ENCODE peak calls at places on chromosomes 16 and 17, in nine cellular contexts. One of them, this sample, is unnamed.

GRCh38 chr17:81813861-81814683 is 10.1 kb downstream of the GCGR start:
- DNase-seq in transverse colon: no peak
- DNase-seq in HepG2: no peak
- DNase-seq in upper lobe of left lung: peak; percentile 70
- DNase-seq in A549: no peak
- DNase-seq in breast epithelium: no peak
- DNase-seq in prostate gland: no peak
- DNase-seq in stomach: no peak
- DNase-seq in ovary: no peak
- DNase-seq in this sample: no peak

GRCh38 chr16:7335991-7336634 is 3.5 kb downstream of the RBFOX1 start:
- DNase-seq in transverse colon: no peak
- DNase-seq in HepG2: no peak
- DNase-seq in upper lobe of left lung: no peak
- DNase-seq in A549: no peak
- DNase-seq in breast epithelium: no peak
- DNase-seq in prostate gland: no peak
- DNase-seq in stomach: no peak
- DNase-seq in ovary: no peak
- DNase-seq in this sample: peak; percentile 72

GRCh38 chr17:15896277-15896676 is 48.7 kb upstream of the ADORA2B start:
- DNase-seq in transverse colon: no peak
- DNase-seq in HepG2: no peak
- DNase-seq in upper lobe of left lung: no peak
- DNase-seq in A549: no peak
- DNase-seq in breast epithelium: no peak
- DNase-seq in prostate gland: no peak
- DNase-seq in stomach: no peak
- DNase-seq in ovary: no peak
- DNase-seq in this sample: no peak

GRCh38 chr16:75256871-75257343 is 5.5 kb upstream of the BCAR1 start:
- DNase-seq in transverse colon: peak; percentile 46
- DNase-seq in HepG2: no peak
- DNase-seq in upper lobe of left lung: no peak
- DNase-seq in A549: no peak
- DNase-seq in breast epithelium: no peak
- DNase-seq in prostate gland: no peak
- DNase-seq in stomach: peak; percentile 32
- DNase-seq in ovary: no peak
- DNase-seq in this sample: no peak

GRCh38 chr17:78276499-78276898 is 45.1 kb downstream of the TMEM235 start:
- DNase-seq in transverse colon: peak; percentile 46
- DNase-seq in HepG2: no peak
- DNase-seq in upper lobe of left lung: no peak
- DNase-seq in A549: no peak
- DNase-seq in breast epithelium: no peak
- DNase-seq in prostate gland: no peak
- DNase-seq in stomach: no peak
- DNase-seq in ovary: no peak
- DNase-seq in this sample: no peak

GRCh38 chr17:83176272-83176955 is 97.0 kb downstream of the METRNL start:
- DNase-seq in transverse colon: no peak
- DNase-seq in HepG2: no peak
- DNase-seq in upper lobe of left lung: no peak
- DNase-seq in A549: no peak
- DNase-seq in breast epithelium: peak; percentile 47
- DNase-seq in prostate gland: no peak
- DNase-seq in stomach: no peak
- DNase-seq in ovary: no peak
- DNase-seq in this sample: no peak

GRCh38 chr16:21590287-21590686 is 9.1 kb upstream of the METTL9 start:
- DNase-seq in transverse colon: no peak
- DNase-seq in HepG2: no peak
- DNase-seq in upper lobe of left lung: no peak
- DNase-seq in A549: no peak
- DNase-seq in breast epithelium: no peak
- DNase-seq in prostate gland: no peak
- DNase-seq in stomach: no peak
- DNase-seq in ovary: no peak
- DNase-seq in this sample: no peak

GRCh38 chr17:42405076-42405475 is 16.8 kb upstream of the STAT3 start:
- DNase-seq in transverse colon: no peak
- DNase-seq in HepG2: no peak
- DNase-seq in upper lobe of left lung: peak; percentile 83
- DNase-seq in A549: no peak
- DNase-seq in breast epithelium: no peak
- DNase-seq in prostate gland: no peak
- DNase-seq in stomach: no peak
- DNase-seq in ovary: peak; percentile 50
- DNase-seq in this sample: no peak

GRCh38 chr16:90046971-90047713 is 27.9 kb upstream of the DBNDD1 start:
- DNase-seq in transverse colon: peak; percentile 54
- DNase-seq in HepG2: peak; percentile 45
- DNase-seq in upper lobe of left lung: peak; percentile 82
- DNase-seq in A549: no peak
- DNase-seq in breast epithelium: no peak
- DNase-seq in prostate gland: peak; percentile 57
- DNase-seq in stomach: peak; percentile 80
- DNase-seq in ovary: peak; percentile 94
- DNase-seq in this sample: peak; percentile 56

GRCh38 chr17:56939869-56940484 is 20.9 kb downstream of the COIL start:
- DNase-seq in transverse colon: no peak
- DNase-seq in HepG2: peak; percentile 72
- DNase-seq in upper lobe of left lung: no peak
- DNase-seq in A549: peak; percentile 80
- DNase-seq in breast epithelium: no peak
- DNase-seq in prostate gland: no peak
- DNase-seq in stomach: no peak
- DNase-seq in ovary: no peak
- DNase-seq in this sample: no peak

GRCh38 chr17:80265205-80266068 is 4.8 kb downstream of the RNF213 start:
- DNase-seq in transverse colon: no peak
- DNase-seq in HepG2: no peak
- DNase-seq in upper lobe of left lung: no peak
- DNase-seq in A549: no peak
- DNase-seq in breast epithelium: no peak
- DNase-seq in prostate gland: no peak
- DNase-seq in stomach: no peak
- DNase-seq in ovary: no peak
- DNase-seq in this sample: no peak

GRCh38 chr16:57093845-57094564 is 1.6 kb downstream of the CPNE2 start:
- DNase-seq in transverse colon: peak; percentile 77
- DNase-seq in HepG2: no peak
- DNase-seq in upper lobe of left lung: no peak
- DNase-seq in A549: no peak
- DNase-seq in breast epithelium: no peak
- DNase-seq in prostate gland: no peak
- DNase-seq in stomach: no peak
- DNase-seq in ovary: peak; percentile 43
- DNase-seq in this sample: no peak

GRCh38 chr17:58577696-58578095 is 63.3 kb upstream of the MTMR4 start:
- DNase-seq in transverse colon: peak; percentile 23
- DNase-seq in HepG2: peak; percentile 52
- DNase-seq in upper lobe of left lung: no peak
- DNase-seq in A549: peak; percentile 53
- DNase-seq in breast epithelium: no peak
- DNase-seq in prostate gland: peak; percentile 7
- DNase-seq in stomach: peak; percentile 34
- DNase-seq in ovary: peak; percentile 39
- DNase-seq in this sample: no peak

GRCh38 chr17:37827905-37828304 is 83.0 kb upstream of the HNF1B start:
- DNase-seq in transverse colon: no peak
- DNase-seq in HepG2: no peak
- DNase-seq in upper lobe of left lung: no peak
- DNase-seq in A549: no peak
- DNase-seq in breast epithelium: no peak
- DNase-seq in prostate gland: no peak
- DNase-seq in stomach: no peak
- DNase-seq in ovary: no peak
- DNase-seq in this sample: no peak

GRCh38 chr17:80119271-80119791 is 17.9 kb downstream of the GAA start:
- DNase-seq in transverse colon: no peak
- DNase-seq in HepG2: no peak
- DNase-seq in upper lobe of left lung: no peak
- DNase-seq in A549: no peak
- DNase-seq in breast epithelium: no peak
- DNase-seq in prostate gland: no peak
- DNase-seq in stomach: no peak
- DNase-seq in ovary: peak; percentile 9
- DNase-seq in this sample: no peak

DNA sequence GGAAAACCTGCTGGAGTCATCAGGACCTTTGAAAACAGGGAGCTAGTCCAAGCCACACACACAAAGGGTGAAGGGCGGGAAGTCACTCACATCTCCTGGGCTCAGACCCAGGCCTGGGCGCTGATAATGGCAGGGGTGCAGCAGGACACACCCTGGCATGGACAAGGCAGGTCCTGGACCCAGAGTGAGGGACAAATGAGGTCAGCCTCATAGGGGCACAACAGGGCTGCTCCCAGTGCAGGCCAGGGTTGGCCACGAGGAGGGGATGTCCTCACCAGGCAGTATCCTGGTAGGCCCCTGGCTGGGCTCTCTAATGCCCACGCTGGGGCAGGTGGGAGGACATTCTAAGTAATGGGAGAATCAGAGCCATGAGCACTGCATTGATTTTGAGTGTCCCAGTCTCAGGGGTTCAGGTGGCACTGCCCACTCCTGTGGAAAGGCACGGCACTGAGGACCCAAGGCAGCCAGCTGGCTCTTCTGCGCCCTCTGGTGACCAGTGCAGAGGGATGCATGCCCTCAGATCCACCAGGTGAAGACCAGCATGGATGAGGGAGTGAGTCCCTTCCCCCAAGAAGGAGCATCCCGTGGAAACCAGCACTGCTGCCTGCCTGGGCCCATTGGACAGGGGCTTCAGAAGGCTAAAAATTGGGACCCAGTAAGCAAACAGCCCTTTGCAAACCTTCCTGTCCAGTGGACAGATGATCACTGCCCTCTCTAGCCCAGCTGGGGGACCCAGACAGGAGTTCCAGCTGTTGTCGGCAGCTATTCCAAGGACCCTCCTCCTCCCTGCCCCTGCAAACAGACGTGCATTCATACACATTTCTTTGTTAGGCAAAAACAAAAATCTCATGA is 23.3 kb upstream of the SREBF1 start:
- DNase-seq in transverse colon: peak; percentile 68
- DNase-seq in HepG2: peak; percentile 57
- DNase-seq in upper lobe of left lung: no peak
- DNase-seq in A549: peak; percentile 97
- DNase-seq in breast epithelium: peak; percentile 67
- DNase-seq in prostate gland: peak; percentile 72
- DNase-seq in stomach: peak; percentile 81
- DNase-seq in ovary: peak; percentile 77
- DNase-seq in this sample: peak; percentile 64
- TF ChIP-seq POLR2A in transverse colon: no peak
- TF ChIP-seq POLR2A in HepG2: no peak
- TF ChIP-seq POLR2A in upper lobe of left lung: no peak
- TF ChIP-seq POLR2A in A549: no peak
- TF ChIP-seq POLR2A in breast epithelium: no peak
- TF ChIP-seq POLR2A in prostate gland: no peak
- TF ChIP-seq POLR2A in stomach: no peak
- TF ChIP-seq POLR2A in ovary: no peak
- TF ChIP-seq POLR2A in this sample: no peak

DNA sequence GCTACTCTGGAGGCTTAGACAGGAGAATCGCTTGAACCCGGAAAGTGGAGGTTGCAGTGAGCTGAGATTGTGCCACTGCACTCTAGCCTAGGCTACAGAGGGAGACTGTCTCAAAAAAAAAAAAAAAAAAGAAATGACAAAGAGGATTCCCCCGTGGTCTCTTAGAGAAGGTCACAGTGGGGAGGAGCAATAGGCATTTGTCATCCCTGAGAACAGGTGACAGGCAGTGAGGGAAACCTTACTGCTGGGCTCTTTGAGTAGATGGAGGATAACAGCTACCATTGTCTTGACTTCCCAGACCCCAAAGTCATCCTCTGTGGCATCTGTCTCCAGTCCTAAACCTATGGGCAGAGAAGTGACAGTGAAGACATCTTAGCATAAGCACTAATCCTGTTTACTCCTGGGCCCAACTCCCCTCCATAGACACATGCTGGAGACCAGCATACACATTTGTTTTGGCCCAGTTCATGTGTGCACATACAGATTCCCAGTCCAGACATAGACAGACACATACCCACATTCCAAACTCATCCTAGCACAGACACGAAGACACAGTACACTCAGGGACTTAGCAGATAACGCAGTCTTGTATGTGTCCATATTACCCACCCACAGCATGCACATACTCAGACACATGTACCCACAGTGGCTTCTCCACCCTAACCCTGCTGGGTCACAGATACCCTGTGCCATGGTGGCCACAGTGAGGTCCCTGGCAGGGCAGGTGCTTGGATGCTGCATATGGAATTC is 2.7 kb downstream of the ESRP2 start:
- DNase-seq in transverse colon: no peak
- DNase-seq in HepG2: no peak
- DNase-seq in upper lobe of left lung: no peak
- DNase-seq in A549: no peak
- DNase-seq in breast epithelium: no peak
- DNase-seq in prostate gland: no peak
- DNase-seq in stomach: no peak
- DNase-seq in ovary: peak; percentile 7
- DNase-seq in this sample: no peak
- H3K4me3 ChIP-seq in transverse colon: no peak overlapping the region
- H3K4me3 ChIP-seq in HepG2: peak overlapping the region; percentile 94
- H3K4me3 ChIP-seq in upper lobe of left lung: no peak overlapping the region
- H3K4me3 ChIP-seq in A549: no peak overlapping the region
- H3K4me3 ChIP-seq in breast epithelium: peak overlapping the region; percentile 68
- H3K4me3 ChIP-seq in prostate gland: peak overlapping the region; percentile 52
- H3K4me3 ChIP-seq in stomach: no peak overlapping the region
- H3K4me3 ChIP-seq in ovary: no peak overlapping the region
- H3K4me3 ChIP-seq in this sample: no peak overlapping the region

DNA sequence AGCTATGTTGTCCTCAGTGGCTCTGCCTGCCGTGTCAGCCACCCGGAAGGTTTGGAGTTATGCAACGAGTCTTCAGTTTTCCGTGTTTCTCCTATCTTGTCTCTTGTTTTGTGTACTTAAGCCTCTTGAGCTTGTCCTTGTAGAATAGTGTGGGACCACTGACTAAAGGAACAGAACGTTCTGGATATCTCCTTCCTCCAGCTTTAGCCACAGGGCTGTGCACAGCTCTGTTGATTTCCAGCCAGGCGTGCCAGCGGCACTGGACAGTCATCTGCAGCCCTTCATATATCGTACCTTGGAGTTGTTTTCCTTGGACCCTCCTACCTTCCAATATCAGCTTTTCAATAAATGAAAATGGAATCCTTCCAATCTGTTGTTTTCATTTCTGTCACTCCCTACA is 39.8 kb downstream of the TMEM11 start:
- DNase-seq in transverse colon: no peak
- DNase-seq in HepG2: no peak
- DNase-seq in upper lobe of left lung: no peak
- DNase-seq in A549: no peak
- DNase-seq in breast epithelium: no peak
- DNase-seq in prostate gland: no peak
- DNase-seq in stomach: peak; percentile 23
- DNase-seq in ovary: no peak
- DNase-seq in this sample: peak; percentile 58
- H3K27ac ChIP-seq in transverse colon: peak overlapping the region; percentile 11
- H3K27ac ChIP-seq in HepG2: no peak overlapping the region
- H3K27ac ChIP-seq in upper lobe of left lung: peak overlapping the region; percentile 54
- H3K27ac ChIP-seq in A549: no peak overlapping the region
- H3K27ac ChIP-seq in breast epithelium: no peak overlapping the region
- H3K27ac ChIP-seq in prostate gland: peak overlapping the region; percentile 9
- H3K27ac ChIP-seq in stomach: no peak overlapping the region
- H3K27ac ChIP-seq in ovary: no peak overlapping the region
- H3K27ac ChIP-seq in this sample: peak overlapping the region; percentile 92

GRCh38 chr16:55843105-55843395 is 10.2 kb upstream of the CES1 start:
- DNase-seq in transverse colon: no peak
- DNase-seq in HepG2: no peak
- DNase-seq in upper lobe of left lung: no peak
- DNase-seq in A549: no peak
- DNase-seq in breast epithelium: no peak
- DNase-seq in prostate gland: no peak
- DNase-seq in stomach: no peak
- DNase-seq in ovary: no peak
- DNase-seq in this sample: no peak
- TF ChIP-seq POLR2A in transverse colon: no peak
- TF ChIP-seq POLR2A in HepG2: no peak
- TF ChIP-seq POLR2A in upper lobe of left lung: no peak
- TF ChIP-seq POLR2A in A549: no peak
- TF ChIP-seq POLR2A in breast epithelium: no peak
- TF ChIP-seq POLR2A in prostate gland: no peak
- TF ChIP-seq POLR2A in stomach: no peak
- TF ChIP-seq POLR2A in ovary: no peak
- TF ChIP-seq POLR2A in this sample: no peak

This sample was measured in gastrocnemius medialis.